ENCODE peak calls at places on chromosome 11, in seven cellular contexts. P, E, N, B, U, L and W are unnamed samples.

GRCh38 chr11:69686856-69687255 is 11.7 kb upstream of the LTO1 start:
- DNase-seq in N (no peak), L (no peak), B (no peak), U (no peak), E (no peak), P (no peak), W (no peak)

GRCh38 chr11:102920118-102920684 is 35.3 kb downstream of the MMP13 start:
- DNase-seq in L (no peak), B (no peak), N (no peak), U (no peak), E (no peak), P (peak), W (no peak)

GRCh38 chr11:130625907-130626306 is 177.5 kb downstream of the ADAMTS15 start:
- DNase-seq in L (no peak), P (no peak), E (no peak), B (no peak), N (no peak), U (no peak), W (no peak)

GRCh38 chr11:110337570-110338193 is 41.3 kb upstream of the RDX start:
- DNase-seq in U (peak), L (no peak), P (no peak), N (no peak), B (no peak), E (no peak), W (peak)

GRCh38 chr11:114280696-114281095 is 15.5 kb upstream of the NNMT start:
- DNase-seq in P (peak), U (peak), L (peak), B (peak), N (peak), E (no peak), W (peak)

GRCh38 chr11:61777234-61778090 is 14.9 kb downstream of the TMEM258 start:
- DNase-seq in E (peak), U (peak), N (no peak), L (no peak), B (no peak), P (peak), W (no peak)

GRCh38 chr11:30046211-30046945 is 29.5 kb upstream of the KCNA4 start:
- DNase-seq in U (peak), B (peak), N (no peak), E (no peak), L (no peak), P (no peak), W (no peak)

GRCh38 chr11:123653997-123654565 is 343 bp downstream of the SCN3B start:
- DNase-seq in P (peak), B (no peak), N (peak), L (no peak), E (no peak), U (peak), W (no peak)

GRCh38 chr11:88447285-88447684 is 109.7 kb upstream of the CTSC start:
- DNase-seq in E (no peak), N (no peak), B (no peak), P (no peak), U (no peak), L (no peak), W (no peak)

GRCh38 chr11:76653674-76654309 is 16.8 kb downstream of the LRRC32 start:
- DNase-seq in L (no peak), B (no peak), N (no peak), E (no peak), U (peak), P (no peak), W (no peak)

GRCh38 chr11:66934971-66935779 is 23.0 kb downstream of the PC start:
- DNase-seq in N (no peak), B (no peak), E (no peak), U (no peak), L (no peak), P (no peak), W (no peak)

GRCh38 chr11:86743223-86744118 is 56.9 kb upstream of the PRSS23 start:
- DNase-seq in E (peak), L (no peak), P (no peak), U (no peak), B (no peak), N (no peak), W (peak)

GRCh38 chr11:113593698-113594308 is 112.3 kb downstream of the TMPRSS5 start:
- DNase-seq in P (peak), B (peak), N (no peak), E (no peak), L (no peak), U (no peak), W (no peak)

GRCh38 chr11:104581246-104581980 is 316.8 kb downstream of the CASP12 start:
- DNase-seq in L (no peak), N (no peak), E (no peak), B (no peak), P (no peak), U (no peak), W (no peak)

GRCh38 chr11:45805305-45806071 is 539 bp downstream of the SLC35C1 start:
- DNase-seq in U (peak), N (no peak), L (no peak), E (no peak), P (no peak), B (peak), W (no peak)

GRCh38 chr11:126426126-126426525 is 70.6 kb downstream of the ST3GAL4 start:
- DNase-seq in L (no peak), U (no peak), N (no peak), B (no peak), P (no peak), E (no peak), W (no peak)

GRCh38 chr11:47586043-47586442 is 435 bp upstream of the FAM180B start:
- DNase-seq in L (no peak), E (no peak), N (no peak), P (no peak), U (no peak), B (no peak), W (no peak)

GRCh38 chr11:31442086-31442485 is 67.3 kb downstream of the IMMP1L start:
- DNase-seq in U (no peak), L (no peak), B (no peak), P (no peak), E (no peak), N (no peak), W (no peak)

GRCh38 chr11:2685051-2685450 is 14.7 kb downstream of the KCNQ1OT1 start:
- DNase-seq in P (no peak), E (no peak), L (no peak), U (no peak), N (no peak), B (no peak), W (no peak)

GRCh38 chr11:115194798-115195101 is 309.5 kb downstream of the CADM1 start:
- DNase-seq in E (no peak), L (no peak), P (peak), U (no peak), B (no peak), N (no peak), W (no peak)

GRCh38 chr11:11400635-11401232 is 47.7 kb upstream of the CSNK2A3 start:
- DNase-seq in L (no peak), N (no peak), P (peak), E (no peak), B (no peak), U (peak), W (no peak)

GRCh38 chr11:10076458-10077141 is 217.4 kb downstream of the SBF2 start:
- DNase-seq in L (no peak), E (peak), B (no peak), N (no peak), U (peak), P (peak), W (no peak)

GRCh38 chr11:65440831-65441499 is 18.4 kb downstream of the NEAT1 start:
- DNase-seq in P (no peak), N (no peak), B (no peak), E (no peak), U (no peak), L (no peak), W (no peak)

GRCh38 chr11:68380786-68381622 is 68.6 kb downstream of the LRP5 start:
- DNase-seq in U (no peak), P (no peak), E (no peak), L (no peak), N (no peak), B (no peak), W (no peak)

GRCh38 chr11:94449029-94449428 is 44.6 kb downstream of the MRE11 start:
- DNase-seq in N (no peak), E (no peak), P (no peak), U (no peak), B (no peak), L (no peak), W (no peak)

GRCh38 chr11:117690484-117691205 is 106.4 kb downstream of the DSCAML1 start:
- DNase-seq in B (no peak), E (no peak), L (no peak), P (peak), U (no peak), N (no peak), W (no peak)

GRCh38 chr11:12853652-12854296 is 155.3 kb upstream of the RASSF10 start:
- DNase-seq in P (no peak), U (no peak), E (no peak), B (no peak), N (no peak), L (no peak), W (no peak)

GRCh38 chr11:48051217-48051848 is 71.0 kb downstream of the PTPRJ start:
- DNase-seq in P (no peak), U (no peak), L (no peak), B (no peak), E (no peak), N (no peak), W (no peak)

GRCh38 chr11:116379185-116379828 is 393.5 kb downstream of the BUD13 start:
- DNase-seq in N (peak), B (no peak), U (peak), E (no peak), L (no peak), P (no peak), W (no peak)

GRCh38 chr11:11148104-11148509 is 204.9 kb downstream of the CSNK2A3 start:
- DNase-seq in U (peak), E (no peak), P (no peak), B (no peak), L (peak), N (peak), W (no peak)

GRCh38 chr11:80719292-80719646 is 1278.4 kb upstream of the TENM4 start:
- DNase-seq in B (no peak), E (no peak), U (no peak), P (no peak), L (no peak), N (no peak), W (no peak)

GRCh38 chr11:60504219-60504618 is 11.0 kb upstream of the MS4A13 start:
- DNase-seq in L (no peak), N (no peak), U (no peak), B (no peak), E (no peak), P (peak), W (no peak)

GRCh38 chr11:75982309-75982708 is 167.3 kb downstream of the UVRAG start:
- DNase-seq in B (no peak), U (peak), E (no peak), P (peak), L (no peak), N (no peak), W (no peak)

GRCh38 chr11:9982796-9983579 is 311.0 kb downstream of the SBF2 start:
- DNase-seq in E (no peak), U (peak), N (no peak), P (no peak), B (no peak), L (peak), W (no peak)